ENCODE peak calls at places on chromosomes 6 and 20, in nine cellular contexts. S, K, Z, P, X, E, D, N and Q are unnamed samples.

GRCh38 chr6:38171997-38172738 is 352.6 kb downstream of the ZFAND3 start:
- DNase-seq in N (no peak), S (no peak), E (no peak), D (no peak), Z (no peak), P (no peak), X (no peak), K (no peak), Q (no peak)

GRCh38 chr6:145669627-145670034 is 65.7 kb downstream of the EPM2A start:
- DNase-seq in D (no peak), N (no peak), P (no peak), K (peak; percentile 86), X (peak; percentile 67), Z (no peak), S (no peak), E (peak; percentile 64), Q (no peak)

GRCh38 chr6:35962779-35963570 is 42.1 kb upstream of the SRPK1 start:
- DNase-seq in S (no peak), P (no peak), Z (no peak), N (no peak), K (no peak), X (no peak), D (no peak), E (no peak), Q (no peak)

GRCh38 chr6:26598267-26598666 is 1.5 kb downstream of the ABT1 start:
- DNase-seq in E (no peak), D (no peak), S (no peak), P (no peak), N (no peak), K (no peak), Z (no peak), X (no peak), Q (peak; percentile 68)

GRCh38 chr20:63863798-63864544 is 1.1 kb upstream of the TPD52L2 start:
- DNase-seq in X (peak; percentile 85), K (peak; percentile 78), E (peak; percentile 91), S (peak; percentile 69), D (peak; percentile 95), Z (peak; percentile 69), P (peak; percentile 82), N (peak; percentile 90), Q (peak; percentile 95)

GRCh38 chr6:134636221-134636830 is 313.6 kb downstream of the ALDH8A1 start:
- DNase-seq in K (peak; percentile 39), X (no peak), S (no peak), D (no peak), E (no peak), Z (no peak), N (peak; percentile 36), P (no peak), Q (no peak)

GRCh38 chr20:51758978-51759544 is 9.1 kb downstream of the ATP9A start:
- DNase-seq in D (no peak), S (no peak), Z (no peak), K (no peak), X (peak; percentile 32), N (no peak), P (no peak), E (peak; percentile 15), Q (no peak)

GRCh38 chr6:3052481-3053230 is 15.6 kb upstream of the RIPK1 start:
- DNase-seq in D (no peak), K (no peak), Z (no peak), E (peak; percentile 54), S (no peak), N (no peak), X (no peak), P (peak; percentile 48), Q (no peak)

GRCh38 chr20:29119141-29119540 is 2138.3 kb upstream of the DEFB115 start:
- DNase-seq in P (no peak), K (no peak), N (no peak), X (no peak), E (no peak), D (no peak), Z (no peak), S (no peak), Q (no peak)

GRCh38 chr20:29123861-29124260 is 2133.6 kb upstream of the DEFB115 start:
- DNase-seq in N (no peak), X (no peak), E (no peak), Z (no peak), K (no peak), D (no peak), P (no peak), S (no peak), Q (no peak)
- H3K9me3 ChIP-seq in N (no peaks in the 10 kb centered on the region), X (no peaks in the 10 kb centered on the region), E (no peaks in the 10 kb centered on the region), Z (no peaks in the 10 kb centered on the region), K (peaks cover 16% of the 10 kb centered on the region), D (no peaks in the 10 kb centered on the region), P (peaks cover 61% of the 10 kb centered on the region), S (peaks cover 5% of the 10 kb centered on the region), Q (peaks cover 4% of the 10 kb centered on the region)

DNA sequence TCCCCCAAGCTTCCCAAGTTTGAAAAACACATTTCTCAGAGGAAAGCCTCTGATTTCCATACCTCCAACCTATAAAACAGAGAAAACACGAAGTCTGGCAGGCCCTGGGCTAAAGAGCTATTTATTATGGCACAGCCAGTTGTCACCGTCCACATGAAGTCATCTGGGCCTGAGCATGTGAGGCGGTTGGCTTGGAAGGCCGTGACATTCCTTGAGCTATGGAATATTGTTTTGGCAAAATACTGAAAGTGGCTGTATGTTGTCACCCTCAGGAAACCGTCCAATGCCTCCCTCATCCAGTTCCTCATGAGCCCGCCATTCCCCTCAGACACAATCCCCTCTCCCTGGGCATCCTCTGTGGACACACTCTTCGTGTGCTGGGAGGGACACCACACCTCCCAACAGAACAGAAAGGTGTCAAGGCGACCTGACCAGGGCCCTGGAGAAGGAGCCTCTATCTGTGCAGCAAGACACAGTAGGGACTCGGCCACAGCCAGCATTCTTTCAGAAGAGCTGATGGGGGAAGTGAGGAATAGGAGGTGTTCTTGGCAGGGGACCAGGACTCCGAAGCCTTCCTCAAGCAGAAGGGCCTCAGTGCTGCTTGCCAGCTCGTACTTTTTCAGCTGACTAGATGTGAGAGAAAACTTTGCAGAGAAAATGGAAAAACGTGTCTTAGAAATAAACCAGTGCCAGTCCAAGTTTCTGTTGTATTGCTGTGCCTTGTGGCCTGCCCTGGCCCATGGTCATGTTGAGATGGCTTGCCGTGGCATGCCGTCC is 120.5 kb downstream of the SOD2 start:
- DNase-seq in P (no peak), K (no peak), N (no peak), Z (no peak), D (no peak), S (no peak), E (peak; percentile 2), X (peak; percentile 17), Q (no peak)
- H3K9me3 ChIP-seq in P (peaks cover 44% of the 10 kb centered on the region), K (peaks cover 4% of the 10 kb centered on the region), N (no peaks in the 10 kb centered on the region), Z (no peaks in the 10 kb centered on the region), D (no peaks in the 10 kb centered on the region), S (peaks cover 16% of the 10 kb centered on the region), E (no peaks in the 10 kb centered on the region), X (no peaks in the 10 kb centered on the region), Q (peaks cover 5% of the 10 kb centered on the region)

GRCh38 chr20:62104791-62105345 is 17.4 kb upstream of the LSM14B start:
- DNase-seq in K (peak; percentile 46), D (no peak), X (peak; percentile 3), P (no peak), Z (no peak), E (peak; percentile 68), N (no peak), S (no peak), Q (no peak)

GRCh38 chr20:62105592-62105991 is 16.7 kb upstream of the LSM14B start:
- DNase-seq in Z (no peak), N (no peak), E (no peak), D (no peak), P (no peak), S (no peak), K (no peak), X (no peak), Q (no peak)

GRCh38 chr20:62101078-62101477 is 21.2 kb upstream of the LSM14B start:
- DNase-seq in Z (no peak), X (no peak), N (no peak), K (no peak), P (no peak), E (no peak), D (no peak), S (no peak), Q (no peak)

GRCh38 chr20:62104234-62104789 is 18.0 kb upstream of the LSM14B start:
- DNase-seq in S (no peak), D (no peak), N (no peak), P (no peak), E (no peak), X (no peak), K (no peak), Z (no peak), Q (no peak)

DNA sequence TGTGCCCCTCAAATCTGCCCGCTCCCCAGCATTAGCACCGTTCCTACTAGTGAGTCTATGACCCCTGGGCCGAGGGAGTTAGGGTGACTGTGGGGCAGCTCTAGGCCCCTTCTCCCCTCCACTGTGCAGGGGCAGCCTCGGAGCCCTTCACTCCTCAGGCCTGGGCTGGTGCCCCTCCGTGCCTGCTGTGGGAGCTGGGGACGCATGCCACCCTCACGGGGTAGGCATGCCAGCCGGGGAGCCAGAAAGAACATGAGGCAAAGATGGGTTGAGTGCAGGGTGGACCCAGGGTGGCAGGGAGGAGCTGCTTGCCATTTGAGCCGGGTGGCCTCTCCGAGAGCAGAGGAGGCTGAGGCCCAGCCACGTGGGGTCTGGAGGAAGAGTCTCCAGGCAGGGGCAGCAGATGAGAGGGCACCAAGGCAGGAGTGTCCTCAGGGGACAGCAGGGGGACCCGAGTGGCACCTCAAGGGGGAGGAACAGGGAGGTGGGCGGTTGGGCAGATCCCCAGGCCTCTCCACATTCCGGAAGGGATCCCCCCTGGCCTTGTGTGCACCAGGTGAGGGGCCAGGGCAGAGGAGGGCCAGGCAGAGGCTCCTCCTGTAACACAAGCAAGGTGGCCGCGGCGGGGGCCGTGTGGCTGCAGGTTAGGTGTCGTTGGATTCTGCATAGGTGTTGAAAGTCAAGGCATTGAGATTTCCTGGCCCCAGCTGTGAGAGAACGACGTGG is 18.6 kb upstream of the LSM14B start:
- DNase-seq in E (no peak), S (no peak), K (no peak), D (no peak), X (no peak), Z (no peak), P (peak; percentile 61), N (no peak), Q (peak; percentile 73)
- H3K9me3 ChIP-seq in E (no peaks in the 10 kb centered on the region), S (peaks cover 71% of the 10 kb centered on the region), K (peaks cover 43% of the 10 kb centered on the region), D (peaks cover 20% of the 10 kb centered on the region), X (no peaks in the 10 kb centered on the region), Z (peaks cover 24% of the 10 kb centered on the region), P (peaks cover under 1% of the 10 kb centered on the region), N (no peaks in the 10 kb centered on the region), Q (peaks cover 53% of the 10 kb centered on the region)

GRCh38 chr6:106766201-106766600 is 136.8 kb downstream of the QRSL1 start:
- DNase-seq in D (no peak), K (no peak), Z (no peak), X (no peak), P (no peak), S (no peak), N (no peak), E (no peak), Q (no peak)

GRCh38 chr6:106765496-106765895 is 136.1 kb downstream of the QRSL1 start:
- DNase-seq in D (no peak), P (no peak), E (no peak), Z (no peak), N (no peak), K (no peak), X (no peak), S (no peak), Q (no peak)

GRCh38 chr6:106761160-106761559 is 131.8 kb downstream of the QRSL1 start:
- DNase-seq in D (no peak), S (no peak), E (no peak), X (no peak), P (no peak), Z (no peak), N (no peak), K (no peak), Q (no peak)

GRCh38 chr6:106764353-106764980 is 135.1 kb downstream of the QRSL1 start:
- DNase-seq in X (no peak), E (no peak), P (no peak), S (no peak), K (no peak), Z (no peak), D (no peak), N (no peak), Q (no peak)

GRCh38 chr6:106763361-106763760 is 134.0 kb downstream of the QRSL1 start:
- DNase-seq in N (no peak), D (no peak), K (no peak), E (no peak), S (no peak), P (no peak), X (no peak), Z (no peak), Q (no peak)
- H3K9me3 ChIP-seq in N (no peaks in the 10 kb centered on the region), D (no peaks in the 10 kb centered on the region), K (no peaks in the 10 kb centered on the region), E (no peaks in the 10 kb centered on the region), S (no peaks in the 10 kb centered on the region), P (peaks cover 10% of the 10 kb centered on the region), X (no peaks in the 10 kb centered on the region), Z (no peaks in the 10 kb centered on the region), Q (no peaks in the 10 kb centered on the region)